ENCODE peak calls at places on chromosomes 6 and 20, in six cellular contexts. One of them, this sample, is unnamed.

GRCh38 chr20:51432875-51433274 is 109.6 kb downstream of the NFATC2 start:
- DNase-seq in fibroblast of mammary gland: no peak
- DNase-seq in AG04450: no peak
- DNase-seq in AG10803: no peak
- DNase-seq in GM06990: no peak
- DNase-seq in stomach: no peak
- DNase-seq in this sample: no peak

GRCh38 chr20:8414611-8415274 is 282.7 kb downstream of the PLCB1 start:
- DNase-seq in GM06990: peak; percentile 40
- DNase-seq in fibroblast of mammary gland: peak; percentile 73
- DNase-seq in stomach: no peak
- DNase-seq in AG10803: peak; percentile 73
- DNase-seq in AG04450: no peak
- DNase-seq in this sample: peak; percentile 80

GRCh38 chr6:90015883-90016282 is 121.6 kb downstream of the GJA10 start:
- DNase-seq in fibroblast of mammary gland: no peak
- DNase-seq in AG04450: no peak
- DNase-seq in AG10803: no peak
- DNase-seq in GM06990: no peak
- DNase-seq in stomach: no peak
- DNase-seq in this sample: no peak

GRCh38 chr6:18326980-18327379 is 60.2 kb upstream of the RNF144B start:
- DNase-seq in stomach: no peak
- DNase-seq in AG10803: no peak
- DNase-seq in GM06990: no peak
- DNase-seq in AG04450: no peak
- DNase-seq in fibroblast of mammary gland: no peak
- DNase-seq in this sample: no peak

GRCh38 chr6:41159415-41160082 is 3.4 kb downstream of the TREM2 start:
- DNase-seq in fibroblast of mammary gland: no peak
- DNase-seq in AG04450: peak; percentile 7
- DNase-seq in GM06990: no peak
- DNase-seq in stomach: no peak
- DNase-seq in AG10803: no peak
- DNase-seq in this sample: peak; percentile 31

GRCh38 chr6:41523957-41524633 is 22.1 kb upstream of the FOXP4 start:
- DNase-seq in GM06990: no peak
- DNase-seq in AG04450: no peak
- DNase-seq in fibroblast of mammary gland: no peak
- DNase-seq in AG10803: no peak
- DNase-seq in stomach: no peak
- DNase-seq in this sample: no peak

GRCh38 chr6:41100871-41101287 is 28.1 kb downstream of the NFYA start:
- DNase-seq in fibroblast of mammary gland: no peak
- DNase-seq in GM06990: no peak
- DNase-seq in AG10803: no peak
- DNase-seq in AG04450: no peak
- DNase-seq in stomach: no peak
- DNase-seq in this sample: no peak

GRCh38 chr6:134774244-134774643 is 175.7 kb downstream of the ALDH8A1 start:
- DNase-seq in stomach: no peak
- DNase-seq in GM06990: no peak
- DNase-seq in fibroblast of mammary gland: peak; percentile 55
- DNase-seq in AG10803: peak; percentile 35
- DNase-seq in AG04450: peak; percentile 84
- DNase-seq in this sample: peak; percentile 94

GRCh38 chr20:60627751-60628565 is 624.1 kb upstream of the CDH4 start:
- DNase-seq in AG04450: no peak
- DNase-seq in stomach: no peak
- DNase-seq in fibroblast of mammary gland: no peak
- DNase-seq in GM06990: no peak
- DNase-seq in AG10803: no peak
- DNase-seq in this sample: no peak

GRCh38 chr6:167699141-167700036 is 127.3 kb upstream of the AFDN start:
- DNase-seq in GM06990: peak; percentile 51
- DNase-seq in AG04450: no peak
- DNase-seq in fibroblast of mammary gland: peak; percentile 3
- DNase-seq in AG10803: peak; percentile 8
- DNase-seq in stomach: peak; percentile 49
- DNase-seq in this sample: peak; percentile 29

GRCh38 chr6:129114992-129115391 is 232.1 kb downstream of the LAMA2 start:
- DNase-seq in stomach: no peak
- DNase-seq in AG04450: no peak
- DNase-seq in GM06990: no peak
- DNase-seq in fibroblast of mammary gland: no peak
- DNase-seq in AG10803: no peak
- DNase-seq in this sample: no peak

GRCh38 chr20:48604426-48604825 is 223.4 kb downstream of the PREX1 start:
- DNase-seq in AG04450: no peak
- DNase-seq in GM06990: no peak
- DNase-seq in AG10803: no peak
- DNase-seq in fibroblast of mammary gland: no peak
- DNase-seq in stomach: no peak
- DNase-seq in this sample: no peak

GRCh38 chr6:47292944-47293343 is 16.8 kb downstream of the TNFRSF21 start:
- DNase-seq in AG04450: no peak
- DNase-seq in fibroblast of mammary gland: peak; percentile 48
- DNase-seq in stomach: no peak
- DNase-seq in GM06990: no peak
- DNase-seq in AG10803: peak; percentile 9
- DNase-seq in this sample: no peak

GRCh38 chr6:42224222-42225042 is 6.8 kb upstream of the MRPS10 start:
- DNase-seq in stomach: no peak
- DNase-seq in AG10803: peak; percentile 64
- DNase-seq in fibroblast of mammary gland: peak; percentile 97
- DNase-seq in GM06990: peak; percentile 78
- DNase-seq in AG04450: no peak
- DNase-seq in this sample: peak; percentile 92

GRCh38 chr6:79469381-79470246 is 67.6 kb downstream of the LCA5 start:
- DNase-seq in fibroblast of mammary gland: no peak
- DNase-seq in stomach: no peak
- DNase-seq in AG10803: no peak
- DNase-seq in AG04450: no peak
- DNase-seq in GM06990: no peak
- DNase-seq in this sample: peak; percentile 19

GRCh38 chr20:10609276-10609675 is 64.5 kb downstream of the JAG1 start:
- DNase-seq in AG04450: peak; percentile 47
- DNase-seq in AG10803: peak; percentile 92
- DNase-seq in stomach: no peak
- DNase-seq in fibroblast of mammary gland: peak; percentile 87
- DNase-seq in GM06990: no peak
- DNase-seq in this sample: peak; percentile 89

GRCh38 chr6:111727798-111728197 is 122.1 kb upstream of the TRAF3IP2 start:
- DNase-seq in fibroblast of mammary gland: peak; percentile 59
- DNase-seq in stomach: no peak
- DNase-seq in AG10803: no peak
- DNase-seq in GM06990: no peak
- DNase-seq in AG04450: no peak
- DNase-seq in this sample: peak; percentile 68

GRCh38 chr6:158213925-158214674 is 46.0 kb downstream of the GTF2H5 start:
- DNase-seq in AG10803: peak; percentile 81
- DNase-seq in fibroblast of mammary gland: peak; percentile 82
- DNase-seq in GM06990: no peak
- DNase-seq in AG04450: peak; percentile 53
- DNase-seq in stomach: peak; percentile 68
- DNase-seq in this sample: peak; percentile 86

GRCh38 chr6:72857791-72858190 is 235.9 kb downstream of the KCNQ5 start:
- DNase-seq in stomach: no peak
- DNase-seq in fibroblast of mammary gland: peak; percentile 21
- DNase-seq in GM06990: no peak
- DNase-seq in AG10803: peak; percentile 43
- DNase-seq in AG04450: no peak
- DNase-seq in this sample: peak; percentile 42

GRCh38 chr6:137931849-137932465 is 64.9 kb downstream of the TNFAIP3 start:
- DNase-seq in AG10803: no peak
- DNase-seq in stomach: no peak
- DNase-seq in AG04450: no peak
- DNase-seq in fibroblast of mammary gland: no peak
- DNase-seq in GM06990: no peak
- DNase-seq in this sample: no peak
- H3K4me3 ChIP-seq in AG10803: no peak overlapping the region
- H3K4me3 ChIP-seq in stomach: no peak overlapping the region
- H3K4me3 ChIP-seq in AG04450: no peak overlapping the region
- H3K4me3 ChIP-seq in fibroblast of mammary gland: no peak overlapping the region
- H3K4me3 ChIP-seq in GM06990: no peak overlapping the region
- H3K4me3 ChIP-seq in this sample: no peak overlapping the region

GRCh38 chr20:62893700-62894099 is 32.1 kb upstream of the TCFL5 start:
- DNase-seq in GM06990: no peak
- DNase-seq in stomach: no peak
- DNase-seq in AG10803: no peak
- DNase-seq in fibroblast of mammary gland: no peak
- DNase-seq in AG04450: no peak
- DNase-seq in this sample: no peak
- TF ChIP-seq CTCF in GM06990: no peak
- TF ChIP-seq CTCF in stomach: no peak
- TF ChIP-seq CTCF in AG10803: peak; percentile 15
- TF ChIP-seq CTCF in fibroblast of mammary gland: peak; percentile 7
- TF ChIP-seq CTCF in AG04450: no peak
- TF ChIP-seq CTCF in this sample: peak; percentile 4

GRCh38 chr6:142845624-142846458 is 99.1 kb downstream of the HIVEP2 start:
- DNase-seq in AG04450: no peak
- DNase-seq in stomach: peak; percentile 84
- DNase-seq in GM06990: peak; percentile 61
- DNase-seq in AG10803: peak; percentile 71
- DNase-seq in fibroblast of mammary gland: peak; percentile 80
- DNase-seq in this sample: peak; percentile 74
- H3K4me3 ChIP-seq in AG04450: peak overlapping the region; percentile 33
- H3K4me3 ChIP-seq in stomach: peak overlapping the region; percentile 24
- H3K4me3 ChIP-seq in GM06990: peak overlapping the region; percentile 27
- H3K4me3 ChIP-seq in AG10803: peak overlapping the region; percentile 37
- H3K4me3 ChIP-seq in fibroblast of mammary gland: no peak overlapping the region
- H3K4me3 ChIP-seq in this sample: peak overlapping the region; percentile 13

DNA sequence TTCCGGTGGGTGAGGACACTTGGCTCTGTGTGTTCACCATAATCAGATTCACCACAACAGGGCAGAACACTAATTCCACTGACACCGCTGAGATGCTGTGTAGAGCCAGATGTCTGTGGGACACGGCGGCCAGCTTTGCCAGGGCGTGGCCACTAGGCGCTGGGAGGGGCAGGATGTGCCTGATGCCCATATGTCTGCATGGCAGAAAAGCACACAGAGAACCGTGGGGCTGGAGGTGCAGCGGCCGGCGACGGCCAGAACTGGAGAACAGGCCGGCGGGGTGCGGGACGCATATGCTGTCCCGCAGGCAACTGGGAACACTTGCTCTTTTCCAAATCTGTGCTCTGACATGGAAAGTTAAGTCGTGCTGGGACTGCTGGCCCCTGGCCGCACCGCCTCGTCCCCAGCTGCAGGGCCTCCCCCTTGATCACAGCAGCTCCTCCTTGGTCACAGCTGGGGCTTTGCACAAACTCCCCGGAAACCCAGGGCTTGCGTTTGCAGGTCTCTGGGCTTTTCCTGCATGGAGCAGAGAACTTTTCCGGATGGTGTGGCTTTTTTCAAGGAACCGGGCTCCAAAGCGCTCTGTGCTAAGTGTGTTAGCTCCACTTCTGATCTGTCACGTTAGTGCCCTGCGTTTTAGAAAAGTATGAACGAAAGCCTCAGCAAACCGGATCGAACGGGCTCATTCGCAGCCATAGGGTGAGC is 31.1 kb downstream of the NTSR1 start:
- DNase-seq in fibroblast of mammary gland: no peak
- DNase-seq in AG04450: no peak
- DNase-seq in AG10803: peak; percentile 47
- DNase-seq in stomach: no peak
- DNase-seq in GM06990: peak; percentile 49
- DNase-seq in this sample: no peak
- TF ChIP-seq CTCF in fibroblast of mammary gland: no peak
- TF ChIP-seq CTCF in AG04450: no peak
- TF ChIP-seq CTCF in AG10803: peak; percentile 2
- TF ChIP-seq CTCF in stomach: no peak
- TF ChIP-seq CTCF in GM06990: no peak
- TF ChIP-seq CTCF in this sample: no peak

DNA sequence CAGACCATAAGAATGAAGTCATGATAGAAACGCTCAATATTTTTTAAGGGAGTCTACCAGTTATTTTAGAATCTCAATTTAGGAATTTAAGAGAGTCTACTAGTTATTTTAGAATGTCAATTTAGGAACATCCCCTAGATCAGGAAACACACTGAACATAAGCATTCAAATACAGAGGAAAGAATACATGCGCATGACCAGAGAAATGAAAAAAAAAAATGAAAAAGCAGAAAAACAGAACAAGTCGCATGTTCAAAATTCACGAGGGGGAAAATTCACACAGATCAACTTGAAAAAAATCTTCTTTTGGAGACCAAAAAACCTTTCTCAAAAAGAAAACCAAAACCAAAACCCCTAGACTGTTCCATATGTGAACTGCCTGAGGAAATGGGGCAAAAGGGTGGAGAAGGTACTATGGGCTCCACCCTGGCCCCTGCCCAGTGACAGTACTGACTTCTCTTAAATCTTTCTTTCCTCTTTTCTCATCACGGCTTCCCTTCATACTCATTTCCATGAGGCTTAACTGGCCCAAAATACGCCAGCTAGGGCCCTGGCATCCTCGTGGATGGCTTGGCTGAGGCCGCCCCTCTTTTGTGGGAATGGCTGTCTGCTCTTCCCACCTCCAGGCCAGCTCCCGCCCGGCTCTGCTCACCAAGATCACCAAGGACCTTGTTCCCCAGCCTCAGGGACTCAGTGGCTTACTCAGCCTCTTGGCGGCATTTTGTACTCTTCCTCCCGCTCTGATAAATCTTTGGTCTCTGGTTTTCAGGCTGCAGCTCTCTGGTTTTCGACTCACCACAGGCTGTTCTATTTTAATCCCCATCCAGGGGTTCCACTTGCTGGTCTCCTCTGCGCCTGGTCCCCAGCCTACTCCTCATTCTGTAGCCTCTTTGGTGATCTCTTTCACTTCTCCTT is 11.2 kb downstream of the ZBTB2 start:
- DNase-seq in GM06990: peak; percentile 32
- DNase-seq in AG04450: no peak
- DNase-seq in AG10803: no peak
- DNase-seq in fibroblast of mammary gland: no peak
- DNase-seq in stomach: no peak
- DNase-seq in this sample: peak; percentile 31
- H3K4me3 ChIP-seq in GM06990: peak overlapping the region; percentile 9
- H3K4me3 ChIP-seq in AG04450: no peak overlapping the region
- H3K4me3 ChIP-seq in AG10803: peak overlapping the region; percentile 34
- H3K4me3 ChIP-seq in fibroblast of mammary gland: no peak overlapping the region
- H3K4me3 ChIP-seq in stomach: peak overlapping the region; percentile 1
- H3K4me3 ChIP-seq in this sample: no peak overlapping the region

DNA sequence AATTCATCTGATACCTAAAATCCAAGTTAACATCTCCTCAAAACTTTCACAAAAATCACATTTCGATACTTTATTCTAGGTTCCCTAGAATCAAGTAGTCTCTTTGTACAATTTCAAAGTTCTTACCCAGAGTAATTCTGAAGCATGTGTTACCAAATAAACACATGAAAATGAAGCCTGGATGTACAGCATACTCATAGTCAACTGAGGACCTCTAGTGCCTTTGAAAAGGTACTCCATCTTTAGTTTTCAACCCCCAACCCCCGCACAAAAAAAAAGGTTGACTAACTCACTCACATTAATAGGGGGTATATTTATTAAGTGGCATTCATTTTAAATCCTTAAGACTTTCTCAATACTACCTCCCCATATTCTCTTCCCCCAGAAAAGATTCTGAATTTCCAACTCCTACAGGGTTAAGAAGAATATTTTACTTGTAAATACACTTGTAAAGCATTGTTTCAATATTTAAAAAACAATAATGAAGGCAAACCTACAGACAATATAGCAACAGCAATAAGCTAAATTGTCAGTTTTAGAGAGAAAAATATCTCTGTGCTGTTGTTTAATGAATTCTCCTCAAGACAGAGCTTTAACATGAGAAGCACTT is 3.1 kb downstream of the PLN start:
- DNase-seq in stomach: no peak
- DNase-seq in AG04450: peak; percentile 44
- DNase-seq in AG10803: peak; percentile 75
- DNase-seq in GM06990: peak; percentile 12
- DNase-seq in fibroblast of mammary gland: peak; percentile 73
- DNase-seq in this sample: peak; percentile 76
- TF ChIP-seq CTCF in stomach: no peak
- TF ChIP-seq CTCF in AG04450: peak; percentile 71
- TF ChIP-seq CTCF in AG10803: peak; percentile 80
- TF ChIP-seq CTCF in GM06990: peak; percentile 56
- TF ChIP-seq CTCF in fibroblast of mammary gland: peak; percentile 71
- TF ChIP-seq CTCF in this sample: peak; percentile 62